ENCODE peak calls at places on chromosomes 3 and 15, in seven cellular contexts. N is hepatocyte, F is AG04449, U is iPS-NIHi11, X is RPMI7951, C is GM12865, H is NCI-H345. Q is an unnamed sample.

GRCh38 chr3:42166214-42166613 is 75.1 kb downstream of the TRAK1 start:
- DNase-seq in N (no peak), F (no peak), U (no peak), X (no peak), C (no peak), H (no peak), Q (no peak)

GRCh38 chr3:74693696-74694393 is 79.4 kb upstream of the CNTN3 start:
- DNase-seq in N (no peak), F (no peak), U (no peak), X (no peak), C (no peak), H (no peak), Q (no peak)

GRCh38 chr3:135368316-135368715 is 573.3 kb downstream of the EPHB1 start:
- DNase-seq in N (no peak), F (no peak), U (peak), X (no peak), C (no peak), H (no peak), Q (no peak)

GRCh38 chr3:82800248-82800647 is 1038.8 kb upstream of the GBE1 start:
- DNase-seq in N (no peak), F (no peak), U (no peak), X (no peak), C (no peak), H (no peak), Q (no peak)

GRCh38 chr15:63234479-63234878 is 42.9 kb upstream of the APH1B start:
- DNase-seq in N (peak), F (no peak), U (no peak), X (peak), C (peak), H (no peak), Q (no peak)

GRCh38 chr15:53414167-53414566 is 345.3 kb downstream of the WDR72 start:
- DNase-seq in N (peak), F (no peak), U (no peak), X (no peak), C (peak), H (no peak), Q (no peak)

GRCh38 chr15:95662638-95663037 is 667.9 kb upstream of the NR2F2 start:
- DNase-seq in N (no peak), F (no peak), U (no peak), X (no peak), C (no peak), H (no peak), Q (no peak)

GRCh38 chr15:91572110-91572509 is 281.4 kb upstream of the SLCO3A1 start:
- DNase-seq in N (no peak), F (no peak), U (no peak), X (peak), C (no peak), H (peak), Q (no peak)

GRCh38 chr3:40167958-40168357 is 141.5 kb upstream of the EIF1B start:
- DNase-seq in N (no peak), F (no peak), U (no peak), X (no peak), C (no peak), H (peak), Q (no peak)

GRCh38 chr3:155252535-155252934 is 40.9 kb downstream of the STRIT1 start:
- DNase-seq in N (no peak), F (no peak), U (no peak), X (peak), C (no peak), H (no peak), Q (no peak)

GRCh38 chr3:193593666-193594025 is 638 bp downstream of the OPA1 start:
- DNase-seq in N (peak), F (no peak), U (peak), X (peak), C (peak), H (peak), Q (peak)

GRCh38 chr3:98013428-98014349 is 21.4 kb downstream of the GABRR3 start:
- DNase-seq in N (no peak), F (no peak), U (no peak), X (no peak), C (no peak), H (no peak), Q (peak)

GRCh38 chr15:46312133-46312740 is 677.4 kb downstream of the SQOR start:
- DNase-seq in N (peak), F (no peak), U (peak), X (peak), C (peak), H (peak), Q (peak)

GRCh38 chr3:69433938-69434263 is 48.0 kb upstream of the FRMD4B start:
- DNase-seq in N (peak), F (no peak), U (no peak), X (peak), C (peak), H (no peak), Q (no peak)

GRCh38 chr3:27544372-27544865 is 60.2 kb upstream of the SLC4A7 start:
- DNase-seq in N (no peak), F (no peak), U (no peak), X (peak), C (no peak), H (no peak), Q (no peak)

GRCh38 chr15:31325432-31325975 is 1.1 kb upstream of the KLF13 start:
- DNase-seq in N (peak), F (no peak), U (peak), X (no peak), C (peak), H (peak), Q (no peak)

GRCh38 chr3:192494176-192494575 is 233.2 kb downstream of the FGF12 start:
- DNase-seq in N (no peak), F (no peak), U (no peak), X (no peak), C (peak), H (peak), Q (no peak)

GRCh38 chr3:194985031-194985578 is 285.9 kb downstream of the XXYLT1 start:
- DNase-seq in N (peak), F (no peak), U (peak), X (peak), C (no peak), H (no peak), Q (peak)

GRCh38 chr15:101390060-101390459 is 95.0 kb upstream of the SNRPA1 start:
- DNase-seq in N (no peak), F (no peak), U (no peak), X (no peak), C (no peak), H (no peak), Q (no peak)

Q was measured in AG09319.